ENCODE peak calls at places on chromosomes 12 and 14, in five cellular contexts. One of them, this sample, is unnamed.

GRCh38 chr14:71070169-71070568 is 162.9 kb downstream of the PCNX1 start:
- DNase-seq in NCI-H2107: no peak
- DNase-seq in neural crest cell: no peak
- DNase-seq in NCI-H1417: no peak
- DNase-seq in astrocyte of the spinal cord: no peak
- DNase-seq in this sample: no peak

GRCh38 chr12:88418856-88419497 is 161.3 kb downstream of the KITLG start:
- DNase-seq in NCI-H2107: no peak
- DNase-seq in neural crest cell: no peak
- DNase-seq in NCI-H1417: no peak
- DNase-seq in astrocyte of the spinal cord: no peak
- DNase-seq in this sample: no peak

GRCh38 chr12:54207539-54208267 is 18.9 kb upstream of the SMUG1 start:
- DNase-seq in NCI-H2107: peak; percentile 60
- DNase-seq in neural crest cell: peak; percentile 91
- DNase-seq in NCI-H1417: peak; percentile 80
- DNase-seq in astrocyte of the spinal cord: peak; percentile 56
- DNase-seq in this sample: peak; percentile 77

GRCh38 chr14:75044322-75044721 is 6.9 kb downstream of the MLH3 start:
- DNase-seq in NCI-H2107: no peak
- DNase-seq in neural crest cell: no peak
- DNase-seq in NCI-H1417: no peak
- DNase-seq in astrocyte of the spinal cord: peak; percentile 79
- DNase-seq in this sample: no peak

GRCh38 chr12:49963976-49964815 is 2.5 kb downstream of the AQP5 start:
- DNase-seq in NCI-H2107: no peak
- DNase-seq in neural crest cell: no peak
- DNase-seq in NCI-H1417: no peak
- DNase-seq in astrocyte of the spinal cord: no peak
- DNase-seq in this sample: no peak

GRCh38 chr14:34003052-34003668 is 52.3 kb upstream of the EGLN3 start:
- DNase-seq in NCI-H2107: no peak
- DNase-seq in neural crest cell: no peak
- DNase-seq in NCI-H1417: no peak
- DNase-seq in astrocyte of the spinal cord: no peak
- DNase-seq in this sample: no peak

GRCh38 chr12:26691234-26691970 is 141.6 kb downstream of the ITPR2 start:
- DNase-seq in NCI-H2107: no peak
- DNase-seq in neural crest cell: no peak
- DNase-seq in NCI-H1417: peak; percentile 61
- DNase-seq in astrocyte of the spinal cord: peak; percentile 98
- DNase-seq in this sample: peak; percentile 38

GRCh38 chr12:9509464-9510166 is 98.1 kb downstream of the KLRB1 start:
- DNase-seq in NCI-H2107: no peak
- DNase-seq in neural crest cell: no peak
- DNase-seq in NCI-H1417: no peak
- DNase-seq in astrocyte of the spinal cord: peak; percentile 82
- DNase-seq in this sample: no peak